ENCODE peak calls at places on chromosomes 3 and 15, in seven cellular contexts. One of them, this sample, is unnamed.

GRCh38 chr3:114179575-114179974 is 723 bp upstream of the DRD3 start:
- DNase-seq in choroid plexus epithelial cell: peak; percentile 71
- DNase-seq in mammary epithelial cell: peak; percentile 42
- DNase-seq in AG10803: peak; percentile 64
- DNase-seq in heart left ventricle: no peak
- DNase-seq in psoas muscle: no peak
- DNase-seq in fibroblast of lung: peak; percentile 46
- DNase-seq in this sample: peak; percentile 53

GRCh38 chr3:31165399-31165860 is 271.0 kb upstream of the GADL1 start:
- DNase-seq in heart left ventricle: no peak
- DNase-seq in psoas muscle: no peak
- DNase-seq in fibroblast of lung: peak; percentile 77
- DNase-seq in mammary epithelial cell: no peak
- DNase-seq in AG10803: peak; percentile 25
- DNase-seq in choroid plexus epithelial cell: peak; percentile 61
- DNase-seq in this sample: peak; percentile 80

GRCh38 chr15:42084465-42085235 is 9.7 kb downstream of the PLA2G4D start:
- DNase-seq in choroid plexus epithelial cell: peak; percentile 65
- DNase-seq in AG10803: peak; percentile 40
- DNase-seq in fibroblast of lung: peak; percentile 25
- DNase-seq in psoas muscle: peak; percentile 82
- DNase-seq in heart left ventricle: peak; percentile 66
- DNase-seq in mammary epithelial cell: peak; percentile 94
- DNase-seq in this sample: peak; percentile 63

GRCh38 chr3:129226374-129226773 is 23.0 kb upstream of the COPG1 start:
- DNase-seq in mammary epithelial cell: peak; percentile 93
- DNase-seq in psoas muscle: peak; percentile 97
- DNase-seq in fibroblast of lung: peak; percentile 97
- DNase-seq in AG10803: peak; percentile 92
- DNase-seq in heart left ventricle: peak; percentile 94
- DNase-seq in choroid plexus epithelial cell: peak; percentile 90
- DNase-seq in this sample: peak; percentile 89

GRCh38 chr3:69389520-69390248 is 3.8 kb upstream of the FRMD4B start:
- DNase-seq in mammary epithelial cell: peak; percentile 76
- DNase-seq in heart left ventricle: no peak
- DNase-seq in psoas muscle: no peak
- DNase-seq in AG10803: no peak
- DNase-seq in fibroblast of lung: no peak
- DNase-seq in choroid plexus epithelial cell: no peak
- DNase-seq in this sample: no peak

GRCh38 chr3:151979914-151980313 is 106.5 kb downstream of the SUCNR1 start:
- DNase-seq in fibroblast of lung: no peak
- DNase-seq in mammary epithelial cell: no peak
- DNase-seq in psoas muscle: no peak
- DNase-seq in choroid plexus epithelial cell: no peak
- DNase-seq in heart left ventricle: no peak
- DNase-seq in AG10803: peak; percentile 64
- DNase-seq in this sample: no peak

GRCh38 chr3:128339491-128340012 is 127.1 kb downstream of the DNAJB8 start:
- DNase-seq in mammary epithelial cell: no peak
- DNase-seq in AG10803: no peak
- DNase-seq in heart left ventricle: no peak
- DNase-seq in choroid plexus epithelial cell: no peak
- DNase-seq in fibroblast of lung: no peak
- DNase-seq in psoas muscle: peak; percentile 6
- DNase-seq in this sample: no peak

GRCh38 chr3:111547645-111548044 is 5.6 kb downstream of the CD96 start:
- DNase-seq in fibroblast of lung: no peak
- DNase-seq in mammary epithelial cell: no peak
- DNase-seq in psoas muscle: no peak
- DNase-seq in AG10803: no peak
- DNase-seq in heart left ventricle: no peak
- DNase-seq in choroid plexus epithelial cell: no peak
- DNase-seq in this sample: no peak

GRCh38 chr3:1365528-1365927 is 272.7 kb downstream of the CNTN6 start:
- DNase-seq in choroid plexus epithelial cell: no peak
- DNase-seq in AG10803: no peak
- DNase-seq in mammary epithelial cell: no peak
- DNase-seq in psoas muscle: no peak
- DNase-seq in heart left ventricle: no peak
- DNase-seq in fibroblast of lung: no peak
- DNase-seq in this sample: no peak

GRCh38 chr3:27939940-27940339 is 217.8 kb upstream of the EOMES start:
- DNase-seq in fibroblast of lung: peak; percentile 66
- DNase-seq in mammary epithelial cell: peak; percentile 20
- DNase-seq in psoas muscle: no peak
- DNase-seq in heart left ventricle: no peak
- DNase-seq in choroid plexus epithelial cell: peak; percentile 60
- DNase-seq in AG10803: peak; percentile 61
- DNase-seq in this sample: peak; percentile 63

GRCh38 chr3:157540656-157541055 is 37.4 kb upstream of the VEPH1 start:
- DNase-seq in AG10803: no peak
- DNase-seq in choroid plexus epithelial cell: no peak
- DNase-seq in heart left ventricle: no peak
- DNase-seq in fibroblast of lung: no peak
- DNase-seq in psoas muscle: no peak
- DNase-seq in mammary epithelial cell: no peak
- DNase-seq in this sample: no peak

GRCh38 chr15:35123743-35124142 is 38.6 kb upstream of the NANOGP8 start:
- DNase-seq in AG10803: no peak
- DNase-seq in psoas muscle: no peak
- DNase-seq in choroid plexus epithelial cell: no peak
- DNase-seq in mammary epithelial cell: no peak
- DNase-seq in heart left ventricle: no peak
- DNase-seq in fibroblast of lung: peak; percentile 50
- DNase-seq in this sample: peak; percentile 29

GRCh38 chr15:99955181-99955525 is 221.9 kb upstream of the LYSMD4 start:
- DNase-seq in AG10803: no peak
- DNase-seq in mammary epithelial cell: no peak
- DNase-seq in choroid plexus epithelial cell: no peak
- DNase-seq in psoas muscle: no peak
- DNase-seq in fibroblast of lung: peak; percentile 18
- DNase-seq in heart left ventricle: no peak
- DNase-seq in this sample: no peak

GRCh38 chr3:99330924-99331532 is 307.4 kb upstream of the COL8A1 start:
- DNase-seq in psoas muscle: no peak
- DNase-seq in choroid plexus epithelial cell: peak; percentile 61
- DNase-seq in fibroblast of lung: peak; percentile 41
- DNase-seq in heart left ventricle: no peak
- DNase-seq in mammary epithelial cell: peak; percentile 35
- DNase-seq in AG10803: no peak
- DNase-seq in this sample: peak; percentile 24

GRCh38 chr15:67033012-67033411 is 32.4 kb upstream of the SMAD3 start:
- DNase-seq in fibroblast of lung: no peak
- DNase-seq in psoas muscle: no peak
- DNase-seq in AG10803: no peak
- DNase-seq in mammary epithelial cell: no peak
- DNase-seq in heart left ventricle: no peak
- DNase-seq in choroid plexus epithelial cell: no peak
- DNase-seq in this sample: no peak

GRCh38 chr3:122183893-122184590 is 574 bp downstream of the CASR start:
- DNase-seq in AG10803: no peak
- DNase-seq in psoas muscle: no peak
- DNase-seq in heart left ventricle: no peak
- DNase-seq in mammary epithelial cell: no peak
- DNase-seq in fibroblast of lung: no peak
- DNase-seq in choroid plexus epithelial cell: no peak
- DNase-seq in this sample: no peak

GRCh38 chr15:98421419-98422085 is 226.8 kb upstream of the IGF1R start:
- DNase-seq in fibroblast of lung: peak; percentile 23
- DNase-seq in choroid plexus epithelial cell: peak; percentile 42
- DNase-seq in mammary epithelial cell: peak; percentile 24
- DNase-seq in psoas muscle: peak; percentile 84
- DNase-seq in heart left ventricle: peak; percentile 58
- DNase-seq in AG10803: peak; percentile 25
- DNase-seq in this sample: peak; percentile 37

GRCh38 chr3:111106993-111107392 is 35.4 kb downstream of the NECTIN3 start:
- DNase-seq in mammary epithelial cell: no peak
- DNase-seq in AG10803: no peak
- DNase-seq in heart left ventricle: no peak
- DNase-seq in fibroblast of lung: no peak
- DNase-seq in choroid plexus epithelial cell: no peak
- DNase-seq in psoas muscle: no peak
- DNase-seq in this sample: no peak

GRCh38 chr3:31346542-31346979 is 186.2 kb upstream of the STT3B start:
- DNase-seq in heart left ventricle: no peak
- DNase-seq in mammary epithelial cell: no peak
- DNase-seq in psoas muscle: no peak
- DNase-seq in fibroblast of lung: no peak
- DNase-seq in AG10803: no peak
- DNase-seq in choroid plexus epithelial cell: no peak
- DNase-seq in this sample: no peak

GRCh38 chr15:101316529-101316928 is 21.5 kb upstream of the SNRPA1 start:
- DNase-seq in AG10803: no peak
- DNase-seq in fibroblast of lung: no peak
- DNase-seq in heart left ventricle: no peak
- DNase-seq in choroid plexus epithelial cell: no peak
- DNase-seq in mammary epithelial cell: no peak
- DNase-seq in psoas muscle: no peak
- DNase-seq in this sample: no peak

GRCh38 chr3:160163259-160163878 is 61.9 kb upstream of the C3orf80 start:
- DNase-seq in AG10803: peak; percentile 52
- DNase-seq in mammary epithelial cell: no peak
- DNase-seq in fibroblast of lung: no peak
- DNase-seq in heart left ventricle: no peak
- DNase-seq in choroid plexus epithelial cell: peak; percentile 66
- DNase-seq in psoas muscle: no peak
- DNase-seq in this sample: peak; percentile 65

GRCh38 chr3:100261481-100261903 is 700 bp downstream of the TBC1D23 start:
- DNase-seq in AG10803: no peak
- DNase-seq in fibroblast of lung: no peak
- DNase-seq in mammary epithelial cell: no peak
- DNase-seq in choroid plexus epithelial cell: peak; percentile 63
- DNase-seq in psoas muscle: no peak
- DNase-seq in heart left ventricle: no peak
- DNase-seq in this sample: no peak

GRCh38 chr3:10627884-10628572 is 122.6 kb upstream of the ATP2B2 start:
- DNase-seq in psoas muscle: no peak
- DNase-seq in mammary epithelial cell: no peak
- DNase-seq in fibroblast of lung: no peak
- DNase-seq in heart left ventricle: no peak
- DNase-seq in AG10803: no peak
- DNase-seq in choroid plexus epithelial cell: no peak
- DNase-seq in this sample: no peak

GRCh38 chr3:37096292-37096691 is 78.1 kb downstream of the LRRFIP2 start:
- DNase-seq in AG10803: peak; percentile 79
- DNase-seq in choroid plexus epithelial cell: peak; percentile 61
- DNase-seq in fibroblast of lung: peak; percentile 84
- DNase-seq in psoas muscle: no peak
- DNase-seq in mammary epithelial cell: no peak
- DNase-seq in heart left ventricle: no peak
- DNase-seq in this sample: peak; percentile 67

GRCh38 chr3:24060055-24060454 is 115.0 kb downstream of the NR1D2 start:
- DNase-seq in heart left ventricle: no peak
- DNase-seq in fibroblast of lung: peak; percentile 87
- DNase-seq in mammary epithelial cell: peak; percentile 82
- DNase-seq in psoas muscle: no peak
- DNase-seq in choroid plexus epithelial cell: peak; percentile 81
- DNase-seq in AG10803: peak; percentile 82
- DNase-seq in this sample: peak; percentile 42

GRCh38 chr15:85584791-85585360 is 204.5 kb downstream of the AKAP13 start:
- DNase-seq in psoas muscle: no peak
- DNase-seq in choroid plexus epithelial cell: no peak
- DNase-seq in mammary epithelial cell: no peak
- DNase-seq in fibroblast of lung: no peak
- DNase-seq in heart left ventricle: no peak
- DNase-seq in AG10803: no peak
- DNase-seq in this sample: no peak

GRCh38 chr15:33729648-33730047 is 238.6 kb upstream of the CHRM5 start:
- DNase-seq in mammary epithelial cell: peak; percentile 30
- DNase-seq in heart left ventricle: no peak
- DNase-seq in psoas muscle: no peak
- DNase-seq in AG10803: no peak
- DNase-seq in choroid plexus epithelial cell: peak; percentile 43
- DNase-seq in fibroblast of lung: peak; percentile 15
- DNase-seq in this sample: peak; percentile 56
- TF ChIP-seq CTCF in mammary epithelial cell: peak; percentile 14
- TF ChIP-seq CTCF in heart left ventricle: no peak
- TF ChIP-seq CTCF in psoas muscle: peak; percentile 8
- TF ChIP-seq CTCF in AG10803: no peak
- TF ChIP-seq CTCF in choroid plexus epithelial cell: peak; percentile 59
- TF ChIP-seq CTCF in fibroblast of lung: peak; percentile 29
- TF ChIP-seq CTCF in this sample: peak; percentile 31

GRCh38 chr3:194869482-194870169 is 183.9 kb downstream of the FAM43A start:
- DNase-seq in heart left ventricle: no peak
- DNase-seq in mammary epithelial cell: peak; percentile 64
- DNase-seq in choroid plexus epithelial cell: peak; percentile 15
- DNase-seq in AG10803: peak; percentile 65
- DNase-seq in fibroblast of lung: peak; percentile 68
- DNase-seq in psoas muscle: no peak
- DNase-seq in this sample: peak; percentile 41
- TF ChIP-seq CTCF in heart left ventricle: no peak
- TF ChIP-seq CTCF in mammary epithelial cell: peak; percentile 4
- TF ChIP-seq CTCF in choroid plexus epithelial cell: no peak
- TF ChIP-seq CTCF in AG10803: peak; percentile 20
- TF ChIP-seq CTCF in fibroblast of lung: no peak
- TF ChIP-seq CTCF in psoas muscle: no peak
- TF ChIP-seq CTCF in this sample: peak; percentile 16

GRCh38 chr3:112813016-112813415 is 33.6 kb downstream of the CD200R1L start:
- DNase-seq in heart left ventricle: no peak
- DNase-seq in choroid plexus epithelial cell: no peak
- DNase-seq in AG10803: peak; percentile 33
- DNase-seq in mammary epithelial cell: no peak
- DNase-seq in psoas muscle: no peak
- DNase-seq in fibroblast of lung: no peak
- DNase-seq in this sample: peak; percentile 27

GRCh38 chr3:112815981-112816380 is 30.7 kb downstream of the CD200R1L start:
- DNase-seq in AG10803: peak; percentile 66
- DNase-seq in choroid plexus epithelial cell: no peak
- DNase-seq in heart left ventricle: no peak
- DNase-seq in mammary epithelial cell: peak; percentile 14
- DNase-seq in fibroblast of lung: peak; percentile 62
- DNase-seq in psoas muscle: no peak
- DNase-seq in this sample: peak; percentile 11

GRCh38 chr3:112811917-112812660 is 34.6 kb downstream of the CD200R1L start:
- DNase-seq in AG10803: no peak
- DNase-seq in mammary epithelial cell: no peak
- DNase-seq in psoas muscle: no peak
- DNase-seq in fibroblast of lung: no peak
- DNase-seq in heart left ventricle: no peak
- DNase-seq in choroid plexus epithelial cell: peak; percentile 23
- DNase-seq in this sample: no peak

GRCh38 chr3:112813723-112814171 is 32.9 kb downstream of the CD200R1L start:
- DNase-seq in fibroblast of lung: peak; percentile 78
- DNase-seq in heart left ventricle: no peak
- DNase-seq in mammary epithelial cell: no peak
- DNase-seq in choroid plexus epithelial cell: peak; percentile 31
- DNase-seq in psoas muscle: no peak
- DNase-seq in AG10803: peak; percentile 78
- DNase-seq in this sample: peak; percentile 75

GRCh38 chr3:112814256-112814655 is 32.4 kb downstream of the CD200R1L start:
- DNase-seq in heart left ventricle: no peak
- DNase-seq in choroid plexus epithelial cell: peak; percentile 93
- DNase-seq in mammary epithelial cell: peak; percentile 46
- DNase-seq in psoas muscle: no peak
- DNase-seq in fibroblast of lung: peak; percentile 82
- DNase-seq in AG10803: peak; percentile 86
- DNase-seq in this sample: peak; percentile 93
- TF ChIP-seq CTCF in heart left ventricle: peak; percentile 15
- TF ChIP-seq CTCF in choroid plexus epithelial cell: peak; percentile 73
- TF ChIP-seq CTCF in mammary epithelial cell: peak; percentile 38
- TF ChIP-seq CTCF in psoas muscle: peak; percentile 44
- TF ChIP-seq CTCF in fibroblast of lung: peak; percentile 69
- TF ChIP-seq CTCF in AG10803: peak; percentile 79
- TF ChIP-seq CTCF in this sample: peak; percentile 52

GRCh38 chr3:192772495-192772894 is 45.2 kb upstream of the FGF12 start:
- DNase-seq in AG10803: peak; percentile 29
- DNase-seq in heart left ventricle: peak; percentile 54
- DNase-seq in fibroblast of lung: peak; percentile 34
- DNase-seq in mammary epithelial cell: peak; percentile 27
- DNase-seq in psoas muscle: no peak
- DNase-seq in choroid plexus epithelial cell: peak; percentile 38
- DNase-seq in this sample: peak; percentile 25
- TF ChIP-seq CTCF in AG10803: peak; percentile 42
- TF ChIP-seq CTCF in heart left ventricle: peak; percentile 24
- TF ChIP-seq CTCF in fibroblast of lung: peak; percentile 9
- TF ChIP-seq CTCF in mammary epithelial cell: peak; percentile 66
- TF ChIP-seq CTCF in psoas muscle: no peak
- TF ChIP-seq CTCF in choroid plexus epithelial cell: peak; percentile 59
- TF ChIP-seq CTCF in this sample: peak; percentile 59